ENCODE peak calls at places on chromosomes 12 and 14, in nine cellular contexts. One of them, this sample, is unnamed.

GRCh38 chr14:23114120-23114458 is 5.0 kb downstream of the CEBPE start:
- DNase-seq in HFF-Myc: no peak
- DNase-seq in mammary epithelial cell: no peak
- DNase-seq in AG10803: no peak
- DNase-seq in MCF 10A: no peak
- DNase-seq in AG09319: no peak
- DNase-seq in left ventricle myocardium inferior: no peak
- DNase-seq in body of pancreas: no peak
- DNase-seq in neural crest cell: no peak
- DNase-seq in this sample: no peak

GRCh38 chr12:105083551-105084105 is 630 bp downstream of the ALDH1L2 start:
- DNase-seq in MCF 10A: peak
- DNase-seq in left ventricle myocardium inferior: peak
- DNase-seq in AG09319: no peak
- DNase-seq in body of pancreas: peak
- DNase-seq in mammary epithelial cell: peak
- DNase-seq in HFF-Myc: no peak
- DNase-seq in neural crest cell: peak
- DNase-seq in AG10803: peak
- DNase-seq in this sample: no peak

GRCh38 chr14:79357307-79357706 is 854.0 kb downstream of the DIO2 start:
- DNase-seq in MCF 10A: no peak
- DNase-seq in left ventricle myocardium inferior: no peak
- DNase-seq in AG09319: no peak
- DNase-seq in AG10803: no peak
- DNase-seq in mammary epithelial cell: no peak
- DNase-seq in HFF-Myc: no peak
- DNase-seq in neural crest cell: no peak
- DNase-seq in body of pancreas: no peak
- DNase-seq in this sample: no peak

GRCh38 chr12:4813741-4814140 is 93.5 kb downstream of the GALNT8 start:
- DNase-seq in AG09319: no peak
- DNase-seq in HFF-Myc: no peak
- DNase-seq in mammary epithelial cell: peak
- DNase-seq in MCF 10A: no peak
- DNase-seq in body of pancreas: no peak
- DNase-seq in AG10803: no peak
- DNase-seq in neural crest cell: no peak
- DNase-seq in left ventricle myocardium inferior: no peak
- DNase-seq in this sample: no peak

GRCh38 chr14:35897616-35898111 is 71.5 kb downstream of the BRMS1L start:
- DNase-seq in left ventricle myocardium inferior: no peak
- DNase-seq in mammary epithelial cell: no peak
- DNase-seq in body of pancreas: no peak
- DNase-seq in AG10803: no peak
- DNase-seq in neural crest cell: no peak
- DNase-seq in AG09319: no peak
- DNase-seq in MCF 10A: no peak
- DNase-seq in HFF-Myc: no peak
- DNase-seq in this sample: no peak

GRCh38 chr12:25283006-25283405 is 32.3 kb upstream of the KRAS start:
- DNase-seq in neural crest cell: no peak
- DNase-seq in AG09319: no peak
- DNase-seq in HFF-Myc: no peak
- DNase-seq in AG10803: no peak
- DNase-seq in MCF 10A: no peak
- DNase-seq in body of pancreas: no peak
- DNase-seq in mammary epithelial cell: no peak
- DNase-seq in left ventricle myocardium inferior: no peak
- DNase-seq in this sample: no peak

GRCh38 chr12:6987956-6988573 is 17.4 kb downstream of the EMG1 start:
- DNase-seq in AG09319: no peak
- DNase-seq in body of pancreas: peak
- DNase-seq in mammary epithelial cell: no peak
- DNase-seq in AG10803: no peak
- DNase-seq in neural crest cell: no peak
- DNase-seq in left ventricle myocardium inferior: no peak
- DNase-seq in MCF 10A: no peak
- DNase-seq in HFF-Myc: no peak
- DNase-seq in this sample: no peak

GRCh38 chr14:101762530-101763101 is 1.1 kb downstream of the PPP2R5C start:
- DNase-seq in left ventricle myocardium inferior: no peak
- DNase-seq in neural crest cell: no peak
- DNase-seq in AG10803: no peak
- DNase-seq in mammary epithelial cell: no peak
- DNase-seq in AG09319: no peak
- DNase-seq in HFF-Myc: no peak
- DNase-seq in MCF 10A: no peak
- DNase-seq in body of pancreas: no peak
- DNase-seq in this sample: no peak

GRCh38 chr14:74510955-74511354 is 17.4 kb downstream of the ISCA2 start:
- DNase-seq in mammary epithelial cell: peak
- DNase-seq in AG09319: no peak
- DNase-seq in body of pancreas: no peak
- DNase-seq in MCF 10A: no peak
- DNase-seq in left ventricle myocardium inferior: no peak
- DNase-seq in AG10803: peak
- DNase-seq in neural crest cell: no peak
- DNase-seq in HFF-Myc: no peak
- DNase-seq in this sample: no peak

GRCh38 chr14:104998801-104999200 is 13.2 kb downstream of the CLBA1 start:
- DNase-seq in neural crest cell: no peak
- DNase-seq in left ventricle myocardium inferior: no peak
- DNase-seq in AG09319: no peak
- DNase-seq in body of pancreas: no peak
- DNase-seq in AG10803: no peak
- DNase-seq in HFF-Myc: no peak
- DNase-seq in MCF 10A: no peak
- DNase-seq in mammary epithelial cell: no peak
- DNase-seq in this sample: no peak

GRCh38 chr14:86799244-86799647 is 1193.7 kb downstream of the GALC start:
- DNase-seq in neural crest cell: no peak
- DNase-seq in body of pancreas: no peak
- DNase-seq in HFF-Myc: peak
- DNase-seq in AG09319: peak
- DNase-seq in mammary epithelial cell: peak
- DNase-seq in left ventricle myocardium inferior: no peak
- DNase-seq in MCF 10A: peak
- DNase-seq in AG10803: peak
- DNase-seq in this sample: no peak

GRCh38 chr12:8860165-8860961 is 37.9 kb downstream of the A2ML1 start:
- DNase-seq in HFF-Myc: peak
- DNase-seq in body of pancreas: peak
- DNase-seq in mammary epithelial cell: peak
- DNase-seq in MCF 10A: peak
- DNase-seq in left ventricle myocardium inferior: peak
- DNase-seq in AG09319: peak
- DNase-seq in neural crest cell: peak
- DNase-seq in AG10803: peak
- DNase-seq in this sample: no peak

GRCh38 chr12:58105225-58106119 is 164.1 kb downstream of the ATP23 start:
- DNase-seq in mammary epithelial cell: peak
- DNase-seq in body of pancreas: no peak
- DNase-seq in HFF-Myc: no peak
- DNase-seq in neural crest cell: no peak
- DNase-seq in AG09319: no peak
- DNase-seq in AG10803: peak
- DNase-seq in MCF 10A: no peak
- DNase-seq in left ventricle myocardium inferior: no peak
- DNase-seq in this sample: no peak

GRCh38 chr12:69196302-69197288 is 42.8 kb upstream of the CPSF6 start:
- DNase-seq in MCF 10A: peak
- DNase-seq in left ventricle myocardium inferior: no peak
- DNase-seq in AG10803: peak
- DNase-seq in HFF-Myc: no peak
- DNase-seq in AG09319: no peak
- DNase-seq in mammary epithelial cell: peak
- DNase-seq in body of pancreas: no peak
- DNase-seq in neural crest cell: no peak
- DNase-seq in this sample: no peak
- TF ChIP-seq CTCF in MCF 10A: no peak
- TF ChIP-seq CTCF in left ventricle myocardium inferior: peak
- TF ChIP-seq CTCF in AG10803: peak
- TF ChIP-seq CTCF in HFF-Myc: peak
- TF ChIP-seq CTCF in AG09319: peak
- TF ChIP-seq CTCF in mammary epithelial cell: peak
- TF ChIP-seq CTCF in body of pancreas: peak
- TF ChIP-seq CTCF in neural crest cell: no peak
- TF ChIP-seq CTCF in this sample: no peak

DNA sequence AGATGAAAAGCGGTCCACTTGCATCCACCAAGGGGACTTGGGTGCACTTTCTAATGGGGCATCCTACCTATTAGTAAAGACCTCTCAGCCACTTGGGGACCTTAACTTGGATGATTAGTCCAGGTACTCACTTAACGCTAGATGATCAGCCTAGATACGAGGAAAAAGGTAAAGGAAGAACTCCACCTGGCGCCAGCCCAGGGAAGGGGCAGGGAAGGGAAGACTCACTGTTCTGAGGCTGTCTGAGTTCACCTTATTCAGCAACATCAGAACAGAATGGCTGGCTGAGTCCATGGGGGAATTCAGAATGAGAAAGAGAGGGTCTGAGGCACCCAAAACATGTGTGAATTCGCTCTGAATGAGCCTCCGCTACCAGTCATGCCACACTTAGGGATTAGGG is 7.1 kb downstream of the IL22 start:
- DNase-seq in left ventricle myocardium inferior: no peak
- DNase-seq in neural crest cell: no peak
- DNase-seq in HFF-Myc: no peak
- DNase-seq in AG10803: no peak
- DNase-seq in MCF 10A: no peak
- DNase-seq in body of pancreas: no peak
- DNase-seq in mammary epithelial cell: no peak
- DNase-seq in AG09319: no peak
- DNase-seq in this sample: no peak
- TF ChIP-seq CTCF in left ventricle myocardium inferior: no peak
- TF ChIP-seq CTCF in neural crest cell: no peak
- TF ChIP-seq CTCF in HFF-Myc: no peak
- TF ChIP-seq CTCF in AG10803: no peak
- TF ChIP-seq CTCF in MCF 10A: no peak
- TF ChIP-seq CTCF in body of pancreas: no peak
- TF ChIP-seq CTCF in mammary epithelial cell: no peak
- TF ChIP-seq CTCF in AG09319: no peak
- TF ChIP-seq CTCF in this sample: no peak

GRCh38 chr14:58131386-58131785 is 20.6 kb downstream of the ARMH4 start:
- DNase-seq in neural crest cell: no peak
- DNase-seq in mammary epithelial cell: peak
- DNase-seq in body of pancreas: no peak
- DNase-seq in HFF-Myc: no peak
- DNase-seq in left ventricle myocardium inferior: no peak
- DNase-seq in AG10803: peak
- DNase-seq in AG09319: no peak
- DNase-seq in MCF 10A: no peak
- DNase-seq in this sample: no peak

GRCh38 chr14:58130121-58130782 is 21.8 kb downstream of the ARMH4 start:
- DNase-seq in AG09319: no peak
- DNase-seq in AG10803: no peak
- DNase-seq in MCF 10A: no peak
- DNase-seq in HFF-Myc: no peak
- DNase-seq in left ventricle myocardium inferior: no peak
- DNase-seq in neural crest cell: no peak
- DNase-seq in body of pancreas: no peak
- DNase-seq in mammary epithelial cell: no peak
- DNase-seq in this sample: no peak

GRCh38 chr14:58128416-58128815 is 23.6 kb downstream of the ARMH4 start:
- DNase-seq in neural crest cell: no peak
- DNase-seq in body of pancreas: no peak
- DNase-seq in MCF 10A: no peak
- DNase-seq in AG10803: no peak
- DNase-seq in mammary epithelial cell: no peak
- DNase-seq in HFF-Myc: no peak
- DNase-seq in left ventricle myocardium inferior: no peak
- DNase-seq in AG09319: no peak
- DNase-seq in this sample: no peak

GRCh38 chr14:58133739-58134138 is 18.3 kb downstream of the ARMH4 start:
- DNase-seq in neural crest cell: no peak
- DNase-seq in mammary epithelial cell: peak
- DNase-seq in left ventricle myocardium inferior: no peak
- DNase-seq in AG09319: no peak
- DNase-seq in MCF 10A: peak
- DNase-seq in body of pancreas: no peak
- DNase-seq in HFF-Myc: no peak
- DNase-seq in AG10803: peak
- DNase-seq in this sample: no peak

DNA sequence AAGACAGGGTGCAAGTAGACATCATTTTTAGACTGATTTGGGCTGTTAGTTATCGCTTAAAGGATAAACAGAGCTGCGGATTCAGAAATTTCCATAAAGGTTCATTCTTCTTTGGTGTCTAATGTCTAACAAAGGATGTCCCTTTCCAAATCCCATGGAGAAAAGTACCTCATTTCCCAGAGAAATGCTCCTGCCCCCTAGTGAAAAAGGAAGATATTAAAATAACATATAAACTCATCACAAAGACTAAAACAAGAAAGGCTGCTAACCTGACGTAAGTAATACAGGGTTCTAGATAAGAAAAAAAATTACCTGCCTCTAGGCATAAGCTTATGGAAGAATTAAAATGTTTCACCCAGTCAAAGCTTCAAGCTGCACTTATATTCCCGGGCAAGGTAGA is 22.8 kb downstream of the ARMH4 start:
- DNase-seq in AG10803: no peak
- DNase-seq in HFF-Myc: no peak
- DNase-seq in mammary epithelial cell: no peak
- DNase-seq in MCF 10A: no peak
- DNase-seq in body of pancreas: no peak
- DNase-seq in AG09319: no peak
- DNase-seq in neural crest cell: no peak
- DNase-seq in left ventricle myocardium inferior: no peak
- DNase-seq in this sample: no peak
- TF ChIP-seq CTCF in AG10803: peak
- TF ChIP-seq CTCF in HFF-Myc: no peak
- TF ChIP-seq CTCF in mammary epithelial cell: peak
- TF ChIP-seq CTCF in MCF 10A: no peak
- TF ChIP-seq CTCF in body of pancreas: no peak
- TF ChIP-seq CTCF in AG09319: no peak
- TF ChIP-seq CTCF in neural crest cell: peak
- TF ChIP-seq CTCF in left ventricle myocardium inferior: no peak
- TF ChIP-seq CTCF in this sample: no peak

DNA sequence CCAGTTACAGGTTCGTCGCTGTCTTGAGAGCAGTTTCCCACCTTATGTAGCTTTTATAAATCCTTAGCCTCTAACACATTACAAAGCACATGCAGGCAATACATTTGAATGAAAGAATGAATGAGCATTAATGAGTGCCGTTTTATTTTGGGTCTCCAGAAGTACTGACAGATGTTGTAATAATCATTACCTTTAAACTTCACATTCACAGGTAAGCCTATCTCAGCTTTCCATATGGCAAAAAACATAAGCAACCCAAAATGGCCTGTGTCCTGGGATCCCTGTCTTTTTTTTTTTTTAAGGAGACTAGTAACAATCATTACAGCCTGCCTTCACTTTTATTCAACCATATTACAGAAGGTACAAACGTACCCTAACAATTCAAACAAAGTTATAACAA is 52.9 kb upstream of the FERMT2 start:
- DNase-seq in AG10803: no peak
- DNase-seq in HFF-Myc: no peak
- DNase-seq in MCF 10A: no peak
- DNase-seq in neural crest cell: no peak
- DNase-seq in left ventricle myocardium inferior: no peak
- DNase-seq in mammary epithelial cell: no peak
- DNase-seq in AG09319: no peak
- DNase-seq in body of pancreas: no peak
- DNase-seq in this sample: no peak
- TF ChIP-seq CTCF in AG10803: no peak
- TF ChIP-seq CTCF in HFF-Myc: no peak
- TF ChIP-seq CTCF in MCF 10A: no peak
- TF ChIP-seq CTCF in neural crest cell: no peak
- TF ChIP-seq CTCF in left ventricle myocardium inferior: no peak
- TF ChIP-seq CTCF in mammary epithelial cell: no peak
- TF ChIP-seq CTCF in AG09319: no peak
- TF ChIP-seq CTCF in body of pancreas: no peak
- TF ChIP-seq CTCF in this sample: no peak